ENCODE peak calls at places on chromosomes 5 and 9, in ten cellular contexts. O is IMR-90; K is psoas muscle; V is thyroid gland; P is keratinocyte; C is GM23248; T is naive thymus-derived CD4-positive, alpha-beta T cell; F is H1; M is CD4-positive, CD25-positive, alpha-beta regulatory T cell; L is stomach. S is an unnamed sample. For H3K4me1, the result is how much of the 10 kb centered on the place peaks cover.

GRCh38 chr9:119868694-119869093 is 499.5 kb upstream of the BRINP1 start:
- DNase-seq in K (no peak), T (no peak), M (no peak), V (peak), C (no peak), L (peak), F (no peak), P (no peak), O (no peak), S (no peak)

GRCh38 chr9:133371261-133371711 is 4.6 kb downstream of the SURF4 start:
- DNase-seq in O (no peak), L (no peak), F (no peak), P (no peak), M (peak), C (peak), T (peak), K (no peak), V (no peak), S (no peak)

GRCh38 chr5:150340614-150341265 is 16.8 kb upstream of the TCOF1 start:
- DNase-seq in F (no peak), V (no peak), P (no peak), M (no peak), T (no peak), C (no peak), O (no peak), L (no peak), K (no peak), S (no peak)

GRCh38 chr9:71036501-71036900 is 84.9 kb downstream of the TRPM3 start:
- DNase-seq in C (no peak), M (no peak), O (no peak), F (no peak), L (peak), K (no peak), P (no peak), V (peak), T (no peak), S (no peak)

GRCh38 chr5:73130811-73131210 is 10.4 kb downstream of the TMEM171 start:
- DNase-seq in F (no peak), C (no peak), M (no peak), P (no peak), O (no peak), V (no peak), K (no peak), T (no peak), L (no peak), S (no peak)

GRCh38 chr5:5335708-5336211 is 86.7 kb upstream of the ICE1 start:
- DNase-seq in C (peak), L (no peak), K (no peak), O (peak), V (peak), T (no peak), P (no peak), M (no peak), F (no peak), S (no peak)

GRCh38 chr9:29928072-29928471 is 2354.8 kb upstream of the C9orf72 start:
- DNase-seq in O (no peak), K (no peak), V (no peak), L (no peak), M (no peak), C (no peak), F (no peak), P (no peak), T (no peak), S (no peak)

GRCh38 chr5:36655171-36655570 is 48.8 kb downstream of the SLC1A3 start:
- DNase-seq in K (peak), F (no peak), O (no peak), M (no peak), V (peak), C (peak), P (no peak), L (no peak), T (no peak), S (peak)

GRCh38 chr9:95048225-95049087 is 269.1 kb downstream of the FANCC start:
- DNase-seq in P (peak), C (peak), F (no peak), V (peak), M (peak), L (peak), T (peak), O (no peak), K (peak), S (peak)

GRCh38 chr9:4665357-4665756 is 923 bp downstream of the SPATA6L start:
- DNase-seq in F (no peak), V (no peak), O (peak), T (no peak), K (no peak), L (no peak), M (no peak), C (peak), P (no peak), S (no peak)

GRCh38 chr5:56026863-56027300 is 32.1 kb upstream of the IL6ST start:
- DNase-seq in L (no peak), O (peak), M (no peak), F (no peak), C (peak), V (no peak), K (no peak), T (no peak), P (peak), S (no peak)

GRCh38 chr5:159825551-159826051 is 90.7 kb upstream of the ADRA1B start:
- DNase-seq in P (no peak), C (peak), K (peak), T (no peak), L (peak), V (peak), F (no peak), O (no peak), M (no peak), S (no peak)

GRCh38 chr5:73450672-73451217 is 2.2 kb upstream of the FOXD1 start:
- DNase-seq in L (no peak), M (no peak), K (no peak), P (no peak), T (no peak), C (peak), V (no peak), F (no peak), O (peak), S (no peak)

GRCh38 chr9:70406446-70406862 is 8.0 kb downstream of the KLF9 start:
- DNase-seq in M (no peak), L (no peak), P (no peak), K (no peak), T (peak), C (peak), F (no peak), V (no peak), O (peak), S (no peak)

GRCh38 chr9:106468431-106468830 is 394.5 kb upstream of the ZNF462 start:
- DNase-seq in V (no peak), T (no peak), K (no peak), L (no peak), O (no peak), F (no peak), M (no peak), C (no peak), P (no peak), S (no peak)

GRCh38 chr9:115591584-115591984 is 473.6 kb upstream of the TNC start:
- DNase-seq in O (peak), M (no peak), C (peak), L (peak), K (peak), T (no peak), F (peak), V (peak), P (peak), S (peak)

GRCh38 chr5:125595095-125595494 is 828.1 kb upstream of the GRAMD2B start:
- DNase-seq in P (no peak), V (peak), C (peak), T (no peak), K (no peak), M (no peak), F (no peak), O (peak), L (peak), S (peak)

GRCh38 chr5:41625571-41625970 is 115.2 kb upstream of the PLCXD3 start:
- DNase-seq in T (no peak), O (no peak), F (no peak), P (no peak), K (no peak), C (no peak), L (no peak), V (no peak), M (no peak), S (no peak)

GRCh38 chr9:128946945-128947422 is 419 bp downstream of the DOLK start:
- DNase-seq in M (no peak), K (peak), C (peak), V (peak), F (no peak), P (no peak), T (no peak), O (peak), L (peak), S (no peak)

GRCh38 chr5:121478636-121479035 is 373.0 kb upstream of the FTMT start:
- DNase-seq in C (no peak), F (no peak), O (no peak), L (no peak), K (no peak), P (no peak), T (no peak), M (no peak), V (no peak), S (no peak)

GRCh38 chr9:113403651-113404050 is 2.6 kb upstream of the ALAD start:
- DNase-seq in O (no peak), T (no peak), K (no peak), F (no peak), P (no peak), M (no peak), V (no peak), L (no peak), C (peak), S (no peak)

GRCh38 chr5:111511174-111512025 is 935 bp downstream of the STARD4 start:
- DNase-seq in P (no peak), F (no peak), L (no peak), T (no peak), O (peak), K (no peak), V (no peak), M (no peak), C (peak), S (no peak)

GRCh38 chr9:8717146-8717545 is 917.6 kb upstream of the DMAC1 start:
- DNase-seq in M (no peak), L (no peak), P (no peak), C (no peak), F (no peak), K (no peak), V (no peak), O (no peak), T (no peak), S (no peak)

DNA sequence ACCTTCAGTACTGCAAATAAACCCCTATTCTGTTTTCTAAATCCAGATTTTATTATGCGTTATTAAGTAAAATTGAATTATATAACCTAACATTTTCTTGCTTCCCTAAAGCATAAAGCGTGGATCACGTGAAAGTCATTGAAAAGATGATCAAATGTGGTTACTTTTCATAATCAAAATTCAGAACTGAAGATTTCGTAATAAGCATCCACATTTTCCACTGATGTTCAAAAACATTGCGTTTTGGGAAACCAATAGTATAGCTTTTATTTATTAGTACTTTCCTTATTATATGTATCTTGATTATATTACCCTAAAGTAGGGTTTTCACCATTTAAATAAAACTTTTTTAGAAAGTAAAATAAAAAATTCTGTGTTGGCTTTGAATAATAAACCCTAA is 1.8 kb downstream of the SLF1 start:
- DNase-seq in C (no peak), K (no peak), F (no peak), O (no peak), M (no peak), V (no peak), P (no peak), L (no peak), T (no peak), S (no peak)
- H3K4me1 ChIP-seq in C (under half), K (under half), F (under half), O (under half), M (under half), V (under half), P (under half), L (under half), T (under half), S (under half)

DNA sequence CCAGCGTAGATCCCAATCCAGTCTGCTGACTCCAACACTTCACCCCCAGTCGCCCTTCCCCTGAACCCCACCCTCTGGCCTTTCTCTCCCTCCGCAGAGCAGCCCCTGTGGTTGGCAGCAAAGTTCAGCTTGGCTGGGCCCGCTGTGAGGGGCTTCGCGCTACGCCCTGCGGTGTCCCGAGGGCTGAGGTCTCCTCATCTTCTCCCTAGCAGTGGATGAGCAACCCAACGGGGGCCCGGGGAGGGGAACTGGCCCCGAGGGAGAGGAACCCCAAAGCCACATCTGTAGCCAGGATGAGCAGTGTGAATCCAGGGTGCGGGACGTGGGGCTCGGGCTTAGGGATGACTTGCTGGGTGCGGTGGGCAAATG is 579 bp downstream of the EGFL7 start:
- DNase-seq in L (no peak), M (no peak), K (no peak), O (no peak), F (no peak), V (no peak), C (no peak), T (no peak), P (no peak), S (no peak)
- H3K4me3 ChIP-seq in L (peak), M (no peak), K (peak), O (no peak), F (no peak), V (no peak), C (no peak), T (no peak), P (no peak), S (peak)

GRCh38 chr9:109653470-109653869 is 126.5 kb upstream of the PALM2AKAP2 start:
- DNase-seq in L (no peak), K (no peak), F (no peak), V (no peak), M (no peak), O (no peak), T (no peak), P (no peak), C (peak), S (no peak)
- H3K27ac ChIP-seq in L (no peak), K (no peak), F (no peak), V (no peak), M (no peak), O (no peak), T (no peak), P (no peak), C (no peak), S (no peak)

DNA sequence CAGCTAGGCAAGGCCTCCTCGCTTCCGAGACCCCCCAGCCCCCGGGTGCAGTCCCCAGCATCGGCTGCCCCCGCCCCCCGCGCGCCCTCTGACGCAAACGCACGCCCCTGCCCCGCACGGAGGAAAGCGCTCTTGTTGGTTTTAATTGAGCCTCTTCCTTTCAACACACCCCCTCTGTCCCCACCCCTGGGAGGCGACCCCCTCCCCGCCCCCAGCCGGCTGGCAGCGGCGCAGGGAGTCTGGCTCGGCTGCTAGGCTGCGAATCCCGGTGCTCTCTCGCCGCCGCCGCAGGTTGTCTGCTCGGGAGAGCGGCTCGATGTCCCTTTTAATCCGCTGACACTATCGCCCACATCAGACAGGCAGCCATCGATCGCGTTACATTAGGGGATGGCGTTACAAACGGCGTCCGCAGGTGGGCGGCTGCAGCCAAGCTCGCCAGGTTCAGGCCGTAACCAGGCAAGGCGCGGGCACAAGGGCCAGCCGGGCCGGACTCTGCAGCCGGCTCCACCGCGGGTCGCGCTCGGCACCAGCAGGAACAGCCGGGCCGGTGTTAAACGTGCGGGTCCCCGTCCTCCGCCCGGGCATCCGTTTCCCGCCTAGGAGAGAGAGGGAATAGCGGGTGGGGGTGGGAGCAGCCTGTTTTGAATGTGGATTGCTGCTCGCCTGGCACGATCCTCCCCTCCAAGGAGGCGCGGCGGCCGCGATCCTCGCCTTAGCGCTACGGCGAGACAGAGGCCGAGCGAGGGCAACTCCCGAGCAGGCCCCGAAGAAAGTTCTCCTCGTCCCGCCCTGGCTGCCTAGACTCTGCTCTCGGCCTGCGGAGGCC is 1.2 kb downstream of the NR2F1-AS1 start:
- DNase-seq in K (no peak), V (peak), F (no peak), M (no peak), T (no peak), O (peak), L (no peak), P (no peak), C (peak), S (peak)
- H3K4me1 ChIP-seq in K (under half), V (under half), F (under half), M (under half), T (under half), O (under half), L (under half), P (under half), C (under half), S (under half)

DNA sequence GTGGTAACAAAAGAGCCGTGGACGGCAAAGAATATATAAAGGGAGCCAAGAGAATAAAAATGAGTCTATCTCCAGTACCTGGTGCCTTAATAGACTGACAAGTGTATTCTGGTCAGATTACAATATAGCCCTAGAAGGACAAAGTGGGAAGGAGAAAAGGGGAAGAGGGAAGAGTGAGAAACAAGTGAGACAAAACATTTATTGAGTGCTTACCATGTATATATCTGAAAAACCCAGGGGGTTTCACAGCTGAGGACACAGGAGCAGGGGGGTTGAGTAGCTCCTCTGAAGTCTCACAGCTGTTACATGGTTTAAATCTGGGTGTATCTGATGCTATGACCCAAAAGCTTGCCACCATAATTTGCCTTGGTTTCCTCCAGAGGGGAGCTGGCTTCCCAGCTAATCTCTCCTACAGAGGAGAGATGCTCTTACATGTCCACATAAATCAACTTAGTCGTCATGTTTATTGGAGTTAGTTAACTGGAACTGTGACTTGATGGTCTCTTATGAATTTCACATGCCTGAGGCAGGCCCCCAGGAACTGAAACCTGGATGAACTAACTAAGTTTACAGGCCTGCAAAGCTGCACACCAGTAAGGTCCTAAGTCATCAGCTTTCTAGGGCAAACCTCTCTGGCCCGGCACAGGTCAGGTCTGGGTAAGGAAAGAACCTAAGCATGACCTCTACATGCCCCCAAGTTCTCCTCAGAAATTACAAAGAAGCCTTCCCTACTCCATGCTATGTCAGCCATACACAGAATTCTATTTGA is 15.5 kb downstream of the SIL1 start:
- DNase-seq in M (no peak), F (no peak), T (no peak), P (no peak), V (no peak), L (no peak), O (no peak), C (no peak), K (no peak), S (no peak)
- H3K4me3 ChIP-seq in M (no peak), F (no peak), T (no peak), P (no peak), V (no peak), L (no peak), O (no peak), C (no peak), K (no peak), S (no peak)

DNA sequence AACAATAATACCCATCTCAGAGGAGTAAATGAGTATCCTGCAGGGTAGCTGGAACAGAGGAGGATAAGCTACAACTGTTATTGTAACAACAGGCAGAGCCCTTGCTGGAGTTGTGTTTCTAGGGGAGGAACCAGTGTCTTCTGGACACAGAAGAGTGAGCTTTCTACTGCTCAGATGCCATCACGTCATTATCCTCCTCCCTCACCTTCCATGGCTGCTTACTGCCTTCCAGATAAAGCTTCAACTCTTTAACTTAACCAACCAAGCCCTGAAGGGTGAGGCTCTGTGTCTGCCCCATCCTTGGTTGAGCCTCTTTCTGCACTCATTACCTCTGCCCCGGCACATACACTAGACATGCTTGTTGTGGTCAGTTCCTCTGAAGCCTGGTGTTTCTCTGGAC is 4.4 kb upstream of the NSD1 start:
- DNase-seq in V (no peak), L (no peak), F (no peak), C (no peak), M (no peak), T (no peak), O (no peak), P (no peak), K (no peak), S (no peak)
- H3K27ac ChIP-seq in V (no peak), L (no peak), F (no peak), C (no peak), M (no peak), T (no peak), O (no peak), P (no peak), K (no peak), S (no peak)

DNA sequence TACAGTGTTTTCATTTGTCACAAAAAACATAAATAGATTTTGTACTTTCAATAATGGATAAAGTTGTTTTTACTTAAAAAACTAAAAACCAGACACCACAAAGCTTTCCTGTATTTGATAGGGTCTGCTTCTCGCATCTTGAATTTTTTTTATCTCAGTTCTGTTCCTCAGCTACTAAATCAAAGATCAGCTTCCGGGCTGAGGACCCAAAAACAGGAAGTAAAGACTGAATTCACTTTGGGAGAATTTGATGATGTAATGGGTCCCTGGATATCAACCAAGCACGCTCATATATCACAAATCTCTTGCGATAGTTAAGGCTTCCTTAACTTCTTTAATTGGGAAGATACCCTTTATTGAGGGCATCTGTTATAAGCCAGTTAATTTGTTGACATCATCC is 24.1 kb downstream of the ITK start:
- DNase-seq in V (no peak), M (no peak), P (no peak), K (no peak), T (peak), L (no peak), C (no peak), O (no peak), F (no peak), S (no peak)
- H3K4me1 ChIP-seq in V (under half), M (half or more), P (under half), K (under half), T (half or more), L (under half), C (under half), O (under half), F (under half), S (under half)

S was measured in right cardiac atrium.